ENCODE peak calls at places on chromosome 18, in four cellular contexts. Q, G, O and Y are unnamed samples.
A peak's percentile ranks its signal among the peaks of the same experiment; 100 is the strongest.

GRCh38 chr18:21112140-21112473 is 494 bp upstream of the ROCK1 start:
- DNase-seq in Q (no peak), G (no peak), O (no peak), Y (no peak)

GRCh38 chr18:61149786-61150185 is 183.4 kb upstream of the CDH20 start:
- DNase-seq in G (no peak), O (peak; percentile 11), Q (no peak), Y (no peak)

GRCh38 chr18:76414936-76415621 is 80.0 kb downstream of the ZNF516 start:
- DNase-seq in G (no peak), O (no peak), Q (no peak), Y (no peak)

GRCh38 chr18:27966872-27967271 is 210.1 kb downstream of the CDH2 start:
- DNase-seq in Q (no peak), O (no peak), G (no peak), Y (no peak)

GRCh38 chr18:79610461-79611039 is 69.1 kb upstream of the CTDP1 start:
- DNase-seq in Q (peak; percentile 3), O (no peak), G (no peak), Y (no peak)

GRCh38 chr18:55405655-55406373 is 182.2 kb downstream of the TCF4 start:
- DNase-seq in O (peak; percentile 88), Q (peak; percentile 42), G (peak; percentile 87), Y (peak; percentile 96)

GRCh38 chr18:74731097-74731496 is 133.4 kb downstream of the ZNF407 start:
- DNase-seq in Q (no peak), G (peak; percentile 36), O (peak; percentile 29), Y (peak; percentile 47)

GRCh38 chr18:9614401-9615279 is at the start of gene PPP4R1:
- DNase-seq in G (no peak), Q (peak; percentile 81), O (peak; percentile 84), Y (peak; percentile 72)

GRCh38 chr18:47545613-47546012 is 294.2 kb upstream of the SKOR2 start:
- DNase-seq in O (no peak), Q (no peak), G (no peak), Y (no peak)

DNA sequence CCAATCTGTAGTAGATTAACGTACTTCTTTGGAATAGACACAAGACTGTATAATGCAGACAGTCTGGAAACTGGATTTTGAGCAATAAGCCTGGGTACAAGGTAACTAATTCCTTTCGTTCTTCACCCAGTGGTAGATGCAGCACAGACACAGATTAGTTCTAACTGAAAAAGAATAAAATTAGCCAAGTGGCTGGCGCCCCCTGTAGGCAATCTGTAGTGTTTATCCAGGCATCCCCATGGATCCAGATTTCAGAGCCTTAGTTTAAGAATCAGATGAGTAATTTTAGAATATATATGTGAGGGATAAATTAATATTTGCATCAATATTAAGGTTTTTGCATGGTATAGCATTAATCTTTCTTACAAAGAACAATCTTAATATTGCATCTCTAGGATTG is 563.9 kb downstream of the DCC start:
- DNase-seq in Q (peak; percentile 69), G (no peak), O (peak; percentile 43), Y (peak; percentile 2)
- TF ChIP-seq CTCF in Q (peak; percentile 72), G (no peak), O (peak; percentile 58), Y (peak; percentile 36)

GRCh38 chr18:6284300-6284699 is 130.4 kb downstream of the L3MBTL4 start:
- DNase-seq in Q (no peak), O (no peak), G (no peak), Y (no peak)

GRCh38 chr18:6289454-6290242 is 125.1 kb downstream of the L3MBTL4 start:
- DNase-seq in G (no peak), O (no peak), Q (no peak), Y (no peak)

GRCh38 chr18:6280344-6280743 is 134.4 kb downstream of the L3MBTL4 start:
- DNase-seq in G (no peak), Q (no peak), O (no peak), Y (no peak)

GRCh38 chr18:6281874-6282273 is 132.8 kb downstream of the L3MBTL4 start:
- DNase-seq in Q (no peak), G (no peak), O (no peak), Y (no peak)

DNA sequence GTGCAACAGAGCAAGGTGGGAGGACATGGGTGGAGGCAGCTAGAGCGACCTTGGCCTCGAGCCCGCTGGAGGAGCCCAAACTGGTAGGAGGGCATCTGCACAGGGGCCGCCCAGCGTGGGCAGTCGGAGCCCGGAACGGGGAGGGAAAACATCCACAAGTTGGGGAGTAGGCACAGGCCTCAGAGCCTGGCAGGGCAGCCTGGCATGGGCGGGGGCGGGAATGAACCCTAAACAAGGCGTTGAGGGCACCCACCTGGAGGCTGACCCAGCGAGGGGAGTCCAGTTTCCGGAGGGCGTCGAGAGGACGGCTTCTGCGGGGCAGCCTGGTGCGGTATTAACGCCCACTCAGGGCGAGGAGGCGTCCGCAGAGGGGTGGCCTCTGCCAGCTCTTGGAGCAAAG is 129.9 kb downstream of the L3MBTL4 start:
- DNase-seq in Q (no peak), G (no peak), O (no peak), Y (no peak)
- TF ChIP-seq CTCF in Q (no peak), G (no peak), O (no peak), Y (no peak)

GRCh38 chr18:26654173-26655009 is 106.0 kb upstream of the KCTD1 start:
- DNase-seq in G (no peak), Q (no peak), O (no peak), Y (peak; percentile 1)
- TF ChIP-seq CTCF in G (no peak), Q (no peak), O (no peak), Y (no peak)

DNA sequence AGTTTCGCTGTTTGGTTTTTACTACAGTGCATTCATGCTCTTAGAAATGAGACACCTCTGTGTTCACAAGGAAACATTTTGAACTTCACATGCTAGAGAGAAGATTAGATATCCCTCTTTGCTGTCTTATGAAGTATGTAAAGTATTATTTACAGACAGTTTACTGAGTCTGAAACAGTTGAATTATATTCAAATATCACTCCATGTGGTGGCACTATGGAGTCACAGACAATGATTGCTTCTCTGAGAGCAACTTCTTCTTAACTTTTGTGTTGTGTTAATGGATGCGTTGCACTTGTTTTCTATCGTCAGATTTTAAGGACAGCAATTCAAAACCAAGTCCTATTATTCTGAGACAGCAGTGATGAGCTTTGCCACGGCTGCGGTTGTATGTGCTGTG is 823.6 kb downstream of the GALR1 start:
- DNase-seq in Q (no peak), G (no peak), O (no peak), Y (no peak)
- TF ChIP-seq CTCF in Q (no peak), G (no peak), O (no peak), Y (no peak)

DNA sequence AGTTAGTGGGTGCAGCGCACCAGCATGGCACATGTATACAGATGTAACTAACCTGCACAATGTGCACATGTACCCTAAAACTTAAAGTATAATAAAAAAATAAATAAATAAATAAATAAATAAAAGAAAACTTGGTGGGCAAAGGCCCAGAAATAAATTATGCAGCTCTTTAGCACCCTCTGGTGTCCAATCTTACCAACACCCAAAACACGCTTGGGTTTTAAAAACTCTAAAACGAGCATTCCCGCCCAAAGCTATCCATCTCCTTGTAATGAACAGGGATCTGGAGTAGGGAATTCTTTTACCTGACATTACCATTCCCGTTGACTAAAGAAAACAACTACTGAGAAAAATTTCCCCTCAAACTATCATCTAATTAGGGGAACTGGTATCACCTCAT is 2005.9 kb upstream of the CELF4 start:
- DNase-seq in Q (no peak), G (no peak), O (peak; percentile 39), Y (peak; percentile 49)
- TF ChIP-seq CTCF in Q (peak; percentile 38), G (no peak), O (peak; percentile 42), Y (peak; percentile 30)

GRCh38 chr18:23690505-23691068 is 1.3 kb downstream of the LAMA3 start:
- DNase-seq in G (no peak), Q (no peak), O (no peak), Y (no peak)

GRCh38 chr18:23684515-23685197 is 4.6 kb upstream of the LAMA3 start:
- DNase-seq in O (no peak), Q (no peak), G (no peak), Y (peak; percentile 42)

GRCh38 chr18:23689616-23690504 is 607 bp downstream of the LAMA3 start:
- DNase-seq in G (no peak), Q (no peak), O (no peak), Y (no peak)

GRCh38 chr18:23688528-23688927 is 725 bp upstream of the LAMA3 start:
- DNase-seq in G (no peak), O (no peak), Q (no peak), Y (no peak)

GRCh38 chr18:23689031-23689615 is at the start of gene LAMA3:
- DNase-seq in O (peak; percentile 62), Q (peak; percentile 61), G (peak; percentile 15), Y (no peak)
- TF ChIP-seq CTCF in O (peak; percentile 22), Q (no peak), G (peak; percentile 49), Y (peak; percentile 11)